ENCODE peak calls at places on chromosomes 12 and 14, in nine cellular contexts. X is stimulated activated CD4-positive, alpha-beta T cell treated with anti-CD3 and anti-CD28 coated beads, Interleukin-4, amount 100 ng/mL, for 4 hours; U is posterior cingulate gyrus; J is neural progenitor cell; C is NCI-H1092 treated with DMSO at 0.1 percent for 48 hours; I is anterior cingulate cortex; B is SW 1271; R is EL; H is left ventricle myocardium superior. E is an unnamed sample.

GRCh38 chr14:38255408-38255672 is 553 bp downstream of the CLEC14A start:
- DNase-seq in B (no peak), H (peak), U (peak), C (no peak), R (no peak), J (no peak), I (no peak), X (no peak), E (peak)

GRCh38 chr14:63155511-63156189 is 48.6 kb upstream of the RHOJ start:
- DNase-seq in X (no peak), H (no peak), I (no peak), J (no peak), R (peak), U (peak), C (no peak), B (no peak), E (no peak)

GRCh38 chr14:54564071-54564798 is 2.7 kb upstream of the SAMD4A start:
- DNase-seq in U (no peak), B (peak), X (no peak), C (peak), I (no peak), H (no peak), J (peak), R (peak), E (no peak)

GRCh38 chr12:103333676-103334075 is 162.1 kb downstream of the C12orf42 start:
- DNase-seq in R (no peak), B (no peak), X (no peak), I (no peak), J (no peak), U (no peak), H (no peak), C (no peak), E (no peak)

GRCh38 chr14:87108726-87109125 is 884.3 kb downstream of the GALC start:
- DNase-seq in B (no peak), U (peak), X (no peak), R (peak), C (no peak), I (no peak), H (no peak), J (no peak), E (no peak)

GRCh38 chr12:124713436-124714082 is 146.1 kb upstream of the NCOR2 start:
- DNase-seq in I (no peak), R (peak), X (peak), C (no peak), U (no peak), J (peak), H (no peak), B (no peak), E (no peak)

GRCh38 chr14:51627313-51627712 is 24.4 kb upstream of the FRMD6 start:
- DNase-seq in U (no peak), I (no peak), X (no peak), C (no peak), B (no peak), R (no peak), H (no peak), J (no peak), E (no peak)

GRCh38 chr14:23361320-23361719 is 3.7 kb downstream of the EFS start:
- DNase-seq in H (no peak), I (no peak), X (no peak), B (no peak), J (no peak), U (no peak), R (no peak), C (no peak), E (no peak)

GRCh38 chr14:105201156-105201927 is 20.2 kb upstream of the NUDT14 start:
- DNase-seq in X (no peak), U (no peak), R (no peak), I (no peak), J (peak), H (no peak), B (no peak), C (no peak), E (peak)

GRCh38 chr12:51926718-51927117 is 19.4 kb downstream of the ACVRL1 start:
- DNase-seq in B (no peak), X (peak), I (no peak), H (no peak), C (no peak), J (no peak), R (no peak), U (no peak), E (peak)

GRCh38 chr12:77161944-77162343 is 96.6 kb upstream of the E2F7 start:
- DNase-seq in U (no peak), J (peak), C (no peak), R (no peak), B (no peak), H (no peak), I (no peak), X (no peak), E (peak)

E was measured in WTC11.